ENCODE peak calls at places on chromosomes 2 and 18, in six cellular contexts. One of them, this sample, is unnamed.

GRCh38 chr18:7512326-7512725 is 54.8 kb upstream of the PTPRM start:
- DNase-seq in NCI-H1092 treated with DMSO at 0.1 percent for 48 hours: no peak
- DNase-seq in activated CD4-positive, alpha-beta T cell treated with anti-CD3 and anti-CD28 coated beads, Interleukin-2, amount 10 ng/mL, durations not matched to agents 7 days and 5 days: no peak
- DNase-seq in T-cell: no peak
- DNase-seq in EL: no peak
- DNase-seq in CD8-positive, alpha-beta memory T cell: no peak
- DNase-seq in this sample: no peak

GRCh38 chr2:60505861-60506260 is 47.6 kb downstream of the BCL11A start:
- DNase-seq in EL: no peak
- DNase-seq in CD8-positive, alpha-beta memory T cell: no peak
- DNase-seq in activated CD4-positive, alpha-beta T cell treated with anti-CD3 and anti-CD28 coated beads, Interleukin-2, amount 10 ng/mL, durations not matched to agents 7 days and 5 days: no peak
- DNase-seq in NCI-H1092 treated with DMSO at 0.1 percent for 48 hours: no peak
- DNase-seq in T-cell: no peak
- DNase-seq in this sample: no peak

GRCh38 chr18:13359195-13359594 is 140.6 kb downstream of the LDLRAD4 start:
- DNase-seq in NCI-H1092 treated with DMSO at 0.1 percent for 48 hours: no peak
- DNase-seq in CD8-positive, alpha-beta memory T cell: no peak
- DNase-seq in T-cell: no peak
- DNase-seq in EL: no peak
- DNase-seq in activated CD4-positive, alpha-beta T cell treated with anti-CD3 and anti-CD28 coated beads, Interleukin-2, amount 10 ng/mL, durations not matched to agents 7 days and 5 days: no peak
- DNase-seq in this sample: no peak

GRCh38 chr2:12675801-12676200 is 40.9 kb upstream of the TRIB2 start:
- DNase-seq in T-cell: no peak
- DNase-seq in EL: no peak
- DNase-seq in activated CD4-positive, alpha-beta T cell treated with anti-CD3 and anti-CD28 coated beads, Interleukin-2, amount 10 ng/mL, durations not matched to agents 7 days and 5 days: no peak
- DNase-seq in NCI-H1092 treated with DMSO at 0.1 percent for 48 hours: no peak
- DNase-seq in CD8-positive, alpha-beta memory T cell: no peak
- DNase-seq in this sample: no peak

GRCh38 chr2:160533482-160533881 is 39.9 kb upstream of the RBMS1 start:
- DNase-seq in NCI-H1092 treated with DMSO at 0.1 percent for 48 hours: no peak
- DNase-seq in T-cell: no peak
- DNase-seq in EL: no peak
- DNase-seq in CD8-positive, alpha-beta memory T cell: no peak
- DNase-seq in activated CD4-positive, alpha-beta T cell treated with anti-CD3 and anti-CD28 coated beads, Interleukin-2, amount 10 ng/mL, durations not matched to agents 7 days and 5 days: no peak
- DNase-seq in this sample: no peak

GRCh38 chr2:172674034-172674967 is 61.3 kb upstream of the RAPGEF4 start:
- DNase-seq in CD8-positive, alpha-beta memory T cell: peak; percentile 15
- DNase-seq in T-cell: peak; percentile 16
- DNase-seq in NCI-H1092 treated with DMSO at 0.1 percent for 48 hours: no peak
- DNase-seq in activated CD4-positive, alpha-beta T cell treated with anti-CD3 and anti-CD28 coated beads, Interleukin-2, amount 10 ng/mL, durations not matched to agents 7 days and 5 days: peak; percentile 25
- DNase-seq in EL: peak; percentile 16
- DNase-seq in this sample: no peak

GRCh38 chr2:80022018-80022417 is 282.5 kb downstream of the LRRTM1 start:
- DNase-seq in CD8-positive, alpha-beta memory T cell: no peak
- DNase-seq in NCI-H1092 treated with DMSO at 0.1 percent for 48 hours: no peak
- DNase-seq in activated CD4-positive, alpha-beta T cell treated with anti-CD3 and anti-CD28 coated beads, Interleukin-2, amount 10 ng/mL, durations not matched to agents 7 days and 5 days: no peak
- DNase-seq in EL: no peak
- DNase-seq in T-cell: no peak
- DNase-seq in this sample: no peak

GRCh38 chr2:198490748-198491147 is 686.4 kb downstream of the PLCL1 start:
- DNase-seq in NCI-H1092 treated with DMSO at 0.1 percent for 48 hours: no peak
- DNase-seq in T-cell: no peak
- DNase-seq in activated CD4-positive, alpha-beta T cell treated with anti-CD3 and anti-CD28 coated beads, Interleukin-2, amount 10 ng/mL, durations not matched to agents 7 days and 5 days: no peak
- DNase-seq in EL: no peak
- DNase-seq in CD8-positive, alpha-beta memory T cell: no peak
- DNase-seq in this sample: no peak

GRCh38 chr2:71640459-71640858 is 187.1 kb downstream of the DYSF start:
- DNase-seq in NCI-H1092 treated with DMSO at 0.1 percent for 48 hours: no peak
- DNase-seq in activated CD4-positive, alpha-beta T cell treated with anti-CD3 and anti-CD28 coated beads, Interleukin-2, amount 10 ng/mL, durations not matched to agents 7 days and 5 days: no peak
- DNase-seq in T-cell: no peak
- DNase-seq in CD8-positive, alpha-beta memory T cell: no peak
- DNase-seq in EL: no peak
- DNase-seq in this sample: no peak

GRCh38 chr2:37456479-37456878 is 112.0 kb downstream of the QPCT start:
- DNase-seq in T-cell: peak; percentile 46
- DNase-seq in NCI-H1092 treated with DMSO at 0.1 percent for 48 hours: no peak
- DNase-seq in activated CD4-positive, alpha-beta T cell treated with anti-CD3 and anti-CD28 coated beads, Interleukin-2, amount 10 ng/mL, durations not matched to agents 7 days and 5 days: peak; percentile 46
- DNase-seq in EL: no peak
- DNase-seq in CD8-positive, alpha-beta memory T cell: peak; percentile 49
- DNase-seq in this sample: no peak

GRCh38 chr2:72561621-72562318 is 264.1 kb downstream of the EXOC6B start:
- DNase-seq in NCI-H1092 treated with DMSO at 0.1 percent for 48 hours: no peak
- DNase-seq in T-cell: no peak
- DNase-seq in activated CD4-positive, alpha-beta T cell treated with anti-CD3 and anti-CD28 coated beads, Interleukin-2, amount 10 ng/mL, durations not matched to agents 7 days and 5 days: no peak
- DNase-seq in EL: peak; percentile 79
- DNase-seq in CD8-positive, alpha-beta memory T cell: no peak
- DNase-seq in this sample: peak; percentile 77

GRCh38 chr2:131104487-131105155 is 515 bp upstream of the PLEKHB2 start:
- DNase-seq in NCI-H1092 treated with DMSO at 0.1 percent for 48 hours: peak; percentile 87
- DNase-seq in activated CD4-positive, alpha-beta T cell treated with anti-CD3 and anti-CD28 coated beads, Interleukin-2, amount 10 ng/mL, durations not matched to agents 7 days and 5 days: peak; percentile 54
- DNase-seq in EL: peak; percentile 73
- DNase-seq in CD8-positive, alpha-beta memory T cell: peak; percentile 77
- DNase-seq in T-cell: peak; percentile 20
- DNase-seq in this sample: peak; percentile 68

GRCh38 chr2:70248810-70249438 is 496 bp upstream of the TIA1 start:
- DNase-seq in T-cell: peak; percentile 86
- DNase-seq in activated CD4-positive, alpha-beta T cell treated with anti-CD3 and anti-CD28 coated beads, Interleukin-2, amount 10 ng/mL, durations not matched to agents 7 days and 5 days: peak; percentile 92
- DNase-seq in CD8-positive, alpha-beta memory T cell: peak; percentile 93
- DNase-seq in NCI-H1092 treated with DMSO at 0.1 percent for 48 hours: peak; percentile 95
- DNase-seq in EL: peak; percentile 84
- DNase-seq in this sample: peak; percentile 98